ENCODE peak calls at places on chromosomes 12 and 14, in eight cellular contexts. V is dermis blood vessel endothelial cell; R is tibial artery; M is endothelial cell of umbilical vein; J is stimulated activated CD4-positive, alpha-beta T cell treated with anti-CD3 and anti-CD28 coated beads, TNF-alpha, amount 100 ng/mL, for 48 hours; U is GM23248; D is stomach; H is lung microvascular endothelial cell. E is an unnamed sample.
A peak's percentile ranks its signal among the peaks of the same experiment; 100 is the strongest.

GRCh38 chr14:68190032-68190431 is 370.5 kb downstream of the RAD51B start:
- DNase-seq in V (no peak), R (no peak), M (no peak), J (no peak), U (no peak), D (no peak), H (no peak), E (no peak)

GRCh38 chr12:42846782-42847181 is 257.2 kb upstream of the PRICKLE1 start:
- DNase-seq in V (no peak), R (no peak), M (no peak), J (no peak), U (peak; percentile 64), D (no peak), H (no peak), E (no peak)

GRCh38 chr14:106489112-106489881 is 962.9 kb downstream of the TMEM121 start:
- DNase-seq in V (no peak), R (no peak), M (no peak), J (no peak), U (no peak), D (no peak), H (no peak), E (no peak)

GRCh38 chr12:115993715-115994114 is 283.8 kb downstream of the MED13L start:
- DNase-seq in V (no peak), R (no peak), M (no peak), J (no peak), U (no peak), D (no peak), H (no peak), E (no peak)

GRCh38 chr14:58709949-58710348 is 72.2 kb downstream of the DACT1 start:
- DNase-seq in V (no peak), R (no peak), M (no peak), J (no peak), U (no peak), D (no peak), H (no peak), E (no peak)

GRCh38 chr12:103249614-103250013 is 246.2 kb downstream of the C12orf42 start:
- DNase-seq in V (no peak), R (no peak), M (no peak), J (no peak), U (no peak), D (no peak), H (no peak), E (no peak)

GRCh38 chr12:112992541-112993398 is 14.5 kb downstream of the OAS2 start:
- DNase-seq in V (peak; percentile 86), R (no peak), M (peak; percentile 77), J (peak; percentile 40), U (peak; percentile 67), D (peak; percentile 53), H (peak; percentile 83), E (no peak)

GRCh38 chr14:50677527-50678063 is 9.5 kb upstream of the SAV1 start:
- DNase-seq in V (peak; percentile 68), R (no peak), M (peak; percentile 74), J (no peak), U (peak; percentile 75), D (no peak), H (peak; percentile 73), E (no peak)

GRCh38 chr14:99574099-99574880 is 29.7 kb downstream of the CCDC85C start:
- DNase-seq in V (no peak), R (no peak), M (no peak), J (no peak), U (peak; percentile 54), D (peak; percentile 72), H (no peak), E (no peak)

GRCh38 chr12:202081-202731 is 11.8 kb downstream of the SLC6A12 start:
- DNase-seq in V (no peak), R (no peak), M (no peak), J (no peak), U (no peak), D (no peak), H (no peak), E (no peak)

GRCh38 chr12:121005346-121005815 is 10.9 kb downstream of the C12orf43 start:
- DNase-seq in V (peak; percentile 79), R (no peak), M (peak; percentile 61), J (peak; percentile 36), U (peak; percentile 70), D (peak; percentile 75), H (peak; percentile 73), E (no peak)

GRCh38 chr12:64054156-64054555 is 167.9 kb downstream of the KICS2 start:
- DNase-seq in V (no peak), R (no peak), M (no peak), J (no peak), U (no peak), D (no peak), H (no peak), E (no peak)

GRCh38 chr14:100440758-100441203 is 117.6 kb downstream of the SLC25A47 start:
- DNase-seq in V (peak; percentile 17), R (no peak), M (peak; percentile 22), J (no peak), U (peak; percentile 13), D (no peak), H (no peak), E (no peak)

GRCh38 chr14:70622111-70622712 is 19.5 kb upstream of the TTC9 start:
- DNase-seq in V (peak; percentile 60), R (no peak), M (peak; percentile 45), J (no peak), U (peak; percentile 53), D (peak; percentile 66), H (peak; percentile 41), E (no peak)

GRCh38 chr14:76953196-76953945 is 75.1 kb downstream of the IRF2BPL start:
- DNase-seq in V (peak; percentile 69), R (peak; percentile 66), M (peak; percentile 72), J (no peak), U (peak; percentile 93), D (peak; percentile 83), H (peak; percentile 82), E (peak; percentile 90)

E was measured in coronary artery.